ENCODE peak calls at places on chromosome 15, in four cellular contexts. L is neuronal stem cell, E is lung, M is pancreas. F is an unnamed sample.

GRCh38 chr15:96232335-96232734 is 98.2 kb upstream of the NR2F2 start:
- DNase-seq in L (no peak), M (peak; percentile 21), E (no peak), F (no peak)

GRCh38 chr15:73859236-73859635 is 14.1 kb upstream of the TBC1D21 start:
- DNase-seq in E (no peak), M (no peak), L (no peak), F (no peak)

GRCh38 chr15:83284563-83285283 is at the start of gene BNC1:
- DNase-seq in M (no peak), L (no peak), E (no peak), F (no peak)

GRCh38 chr15:85172846-85173490 is 191.3 kb downstream of the PDE8A start:
- DNase-seq in E (no peak), L (no peak), M (no peak), F (no peak)

GRCh38 chr15:75712668-75713337 is at the start of gene CSPG4:
- DNase-seq in E (no peak), M (no peak), L (no peak), F (peak; percentile 63)

GRCh38 chr15:29089731-29090616 is 179.6 kb downstream of the NSMCE3 start:
- DNase-seq in L (no peak), M (no peak), E (no peak), F (no peak)

GRCh38 chr15:74631935-74632560 is 16.4 kb downstream of the CLK3 start:
- DNase-seq in M (peak; percentile 64), E (peak; percentile 48), L (peak; percentile 26), F (peak; percentile 66)

GRCh38 chr15:22992026-22992331 is 11.8 kb upstream of the CYFIP1 start:
- DNase-seq in M (no peak), E (no peak), L (no peak), F (no peak)

GRCh38 chr15:25798207-25798931 is 64.8 kb downstream of the ATP10A start:
- DNase-seq in E (no peak), M (no peak), L (no peak), F (no peak)

GRCh38 chr15:88274534-88275460 is 18.3 kb upstream of the NTRK3 start:
- DNase-seq in M (peak; percentile 62), E (peak; percentile 40), L (peak; percentile 76), F (peak; percentile 44)

GRCh38 chr15:41254560-41254959 is 23.5 kb downstream of the CHP1 start:
- DNase-seq in E (no peak), L (no peak), M (no peak), F (no peak)

GRCh38 chr15:76433798-76434400 is 97.3 kb downstream of the ISL2 start:
- DNase-seq in L (no peak), M (no peak), E (no peak), F (no peak)

DNA sequence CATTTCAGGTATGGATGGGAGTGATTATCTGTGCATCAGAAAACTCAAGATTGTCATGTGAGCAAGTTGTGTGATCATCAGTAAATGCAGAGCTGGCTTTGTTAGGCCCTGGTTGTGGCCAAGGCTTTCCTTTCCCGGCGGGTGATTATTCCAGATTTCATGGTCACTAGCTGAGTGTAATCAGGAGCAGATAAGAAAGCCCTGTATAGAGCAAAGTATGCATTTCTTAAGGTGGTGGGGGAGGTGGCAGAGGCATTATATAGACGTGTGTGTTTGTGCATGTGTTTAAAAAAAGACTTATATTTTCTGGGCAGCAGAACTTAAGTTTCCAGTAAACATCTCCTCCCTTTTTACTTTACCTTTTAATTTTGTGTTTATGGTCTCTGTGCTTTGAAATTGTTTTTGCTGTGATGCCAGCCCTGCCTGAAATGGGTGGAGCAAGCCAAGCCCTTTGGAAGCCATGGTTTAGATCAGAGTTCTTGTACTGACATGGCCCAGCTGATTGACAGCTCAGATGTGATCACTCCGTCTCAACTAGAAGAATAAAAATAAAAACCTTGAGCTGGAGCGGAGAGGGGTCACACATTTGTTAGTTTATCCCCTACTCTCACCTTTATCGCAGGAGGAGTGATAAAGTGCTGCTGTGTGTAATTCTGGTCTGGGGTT is 22.2 kb downstream of the SMAD3 start:
- DNase-seq in L (no peak), M (no peak), E (no peak), F (no peak)
- H3K27ac ChIP-seq in L (no peak overlapping the region), M (no peak overlapping the region), E (no peak overlapping the region), F (peak overlapping the region; percentile 58)

GRCh38 chr15:66193066-66193465 is 60.5 kb downstream of the MEGF11 start:
- DNase-seq in M (no peak), E (no peak), L (no peak), F (no peak)
- H3K4me3 ChIP-seq in M (no peak overlapping the region), E (no peak overlapping the region), L (no peak overlapping the region), F (no peak overlapping the region)

GRCh38 chr15:63111481-63111880 is 10.2 kb upstream of the LACTB start:
- DNase-seq in L (no peak), M (no peak), E (no peak), F (no peak)

GRCh38 chr15:63104727-63105126 is 16.9 kb upstream of the LACTB start:
- DNase-seq in M (no peak), E (no peak), L (no peak), F (no peak)

GRCh38 chr15:63110428-63111026 is 11.1 kb upstream of the LACTB start:
- DNase-seq in E (no peak), L (no peak), M (no peak), F (no peak)

GRCh38 chr15:63109498-63110290 is 12.0 kb upstream of the LACTB start:
- DNase-seq in M (no peak), L (no peak), E (no peak), F (no peak)

DNA sequence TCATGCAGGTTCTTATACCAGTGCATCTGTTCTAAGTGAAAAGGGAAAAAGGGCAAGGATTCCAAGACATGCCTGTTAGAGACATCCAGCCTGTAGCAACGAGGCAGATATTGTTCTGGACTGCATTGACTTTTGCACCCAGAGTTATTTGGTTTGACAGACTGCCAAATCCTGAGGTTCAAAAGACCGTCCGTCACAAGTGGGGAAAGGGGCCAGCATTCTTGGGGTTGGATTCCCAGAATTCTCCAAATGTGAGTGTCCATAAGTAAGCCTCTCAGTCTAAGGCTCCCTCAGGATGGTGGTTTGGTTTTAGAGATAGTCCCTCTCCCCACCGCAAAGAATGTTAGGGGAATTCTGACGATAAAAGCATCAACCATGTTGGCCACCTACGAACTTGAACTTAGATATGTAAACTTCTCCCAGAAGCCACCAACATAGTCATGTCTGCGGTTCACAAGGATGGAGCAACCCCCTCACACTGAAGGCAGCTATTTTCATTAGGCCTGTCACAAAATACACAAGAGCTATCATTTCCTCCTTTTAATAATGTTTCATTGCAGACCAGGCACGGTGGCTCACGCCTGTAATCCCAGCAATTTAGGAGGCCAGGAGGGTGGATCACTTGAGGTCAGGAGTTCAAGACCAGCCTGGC is 13.6 kb upstream of the LACTB start:
- DNase-seq in E (peak; percentile 49), M (peak; percentile 27), L (no peak), F (peak; percentile 39)
- H3K4me1 ChIP-seq in E (no peaks in the 10 kb centered on the region), M (no peaks in the 10 kb centered on the region), L (peaks cover 3% of the 10 kb centered on the region), F (peaks cover 11% of the 10 kb centered on the region)

GRCh38 chr15:33754242-33754641 is 214.1 kb upstream of the CHRM5 start:
- DNase-seq in E (no peak), M (no peak), L (no peak), F (no peak)
- H3K27ac ChIP-seq in E (no peak overlapping the region), M (no peak overlapping the region), L (no peak overlapping the region), F (no peak overlapping the region)

GRCh38 chr15:66711886-66712285 is 9.8 kb downstream of the SMAD6 start:
- DNase-seq in M (no peak), L (no peak), E (no peak), F (no peak)

GRCh38 chr15:66715181-66715624 is 13.2 kb downstream of the SMAD6 start:
- DNase-seq in L (no peak), M (peak; percentile 33), E (no peak), F (no peak)

GRCh38 chr15:66714543-66714981 is 12.5 kb downstream of the SMAD6 start:
- DNase-seq in L (no peak), E (no peak), M (no peak), F (no peak)

GRCh38 chr15:66715736-66716667 is 14.0 kb downstream of the SMAD6 start:
- DNase-seq in M (no peak), E (no peak), L (no peak), F (no peak)

GRCh38 chr15:66713843-66714508 is 11.9 kb downstream of the SMAD6 start:
- DNase-seq in E (no peak), M (no peak), L (no peak), F (peak; percentile 26)
- H3K4me3 ChIP-seq in E (no peak overlapping the region), M (no peak overlapping the region), L (no peak overlapping the region), F (no peak overlapping the region)